ENCODE peak calls at places on chromosomes 5 and 9, in five cellular contexts. Q is cardiac fibroblast, S is psoas muscle, P is bronchial epithelial cell, I is heart right ventricle. W is an unnamed sample.

GRCh38 chr5:37111426-37112382 is 137.5 kb downstream of the CPLANE1 start:
- DNase-seq in Q (no peak), S (no peak), P (no peak), I (no peak), W (no peak)

GRCh38 chr9:112120471-112120925 is 54.6 kb downstream of the SUSD1 start:
- DNase-seq in Q (no peak), S (no peak), P (peak; percentile 68), I (no peak), W (no peak)

GRCh38 chr9:124041817-124042116 is 30.2 kb downstream of the LHX2 start:
- DNase-seq in Q (no peak), S (no peak), P (no peak), I (no peak), W (no peak)

GRCh38 chr5:172669808-172670402 is 28.8 kb downstream of the NEURL1B start:
- DNase-seq in Q (no peak), S (no peak), P (no peak), I (no peak), W (no peak)

GRCh38 chr5:88268414-88269184 is at the start of gene TMEM161B:
- DNase-seq in Q (peak; percentile 84), S (peak; percentile 93), P (peak; percentile 78), I (peak; percentile 89), W (peak; percentile 82)

GRCh38 chr9:38182321-38182720 is 113.3 kb upstream of the SHB start:
- DNase-seq in Q (no peak), S (no peak), P (peak; percentile 44), I (no peak), W (no peak)

GRCh38 chr5:171630670-171631065 is 154.9 kb upstream of the SMIM23 start:
- DNase-seq in Q (no peak), S (no peak), P (no peak), I (no peak), W (no peak)

GRCh38 chr5:137506296-137506695 is 7.2 kb upstream of the SPOCK1 start:
- DNase-seq in Q (no peak), S (no peak), P (no peak), I (no peak), W (no peak)

GRCh38 chr9:122133263-122133983 is 26.2 kb downstream of the NDUFA8 start:
- DNase-seq in Q (no peak), S (peak; percentile 59), P (no peak), I (peak; percentile 69), W (no peak)

DNA sequence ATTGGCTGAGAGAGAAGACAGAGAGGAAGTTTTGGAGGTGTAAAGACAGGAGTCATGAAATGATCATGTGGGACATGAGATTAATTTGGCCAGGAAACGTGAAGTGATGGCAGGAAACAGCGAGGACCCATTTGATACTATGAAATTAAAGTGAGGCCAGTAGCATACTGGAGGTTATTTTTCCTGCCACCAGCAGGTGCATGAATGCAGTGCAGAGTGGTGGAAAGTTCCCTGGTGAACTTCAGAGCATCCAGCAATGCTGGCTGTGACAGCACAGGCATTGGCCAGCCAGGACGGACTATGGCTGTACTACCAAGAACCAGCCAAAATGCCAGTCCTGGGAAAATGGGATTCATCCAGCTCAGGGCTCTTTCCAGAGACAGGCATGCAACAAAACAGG is 152.2 kb downstream of the SYK start:
- DNase-seq in Q (no peak), S (no peak), P (no peak), I (no peak), W (no peak)
- TF ChIP-seq CTCF in Q (no peak), S (no peak), P (no peak), I (no peak), W (no peak)

GRCh38 chr5:76145945-76146344 is 62.8 kb downstream of the SV2C start:
- DNase-seq in Q (no peak), S (no peak), P (peak; percentile 26), I (no peak), W (no peak)
- TF ChIP-seq CTCF in Q (no peak), S (no peak), P (peak; percentile 19), I (no peak), W (no peak)

GRCh38 chr9:125376261-125377226 is 114.9 kb downstream of the GAPVD1 start:
- DNase-seq in Q (no peak), S (no peak), P (no peak), I (no peak), W (no peak)
- TF ChIP-seq CTCF in Q (no peak), S (no peak), P (no peak), I (no peak), W (no peak)

DNA sequence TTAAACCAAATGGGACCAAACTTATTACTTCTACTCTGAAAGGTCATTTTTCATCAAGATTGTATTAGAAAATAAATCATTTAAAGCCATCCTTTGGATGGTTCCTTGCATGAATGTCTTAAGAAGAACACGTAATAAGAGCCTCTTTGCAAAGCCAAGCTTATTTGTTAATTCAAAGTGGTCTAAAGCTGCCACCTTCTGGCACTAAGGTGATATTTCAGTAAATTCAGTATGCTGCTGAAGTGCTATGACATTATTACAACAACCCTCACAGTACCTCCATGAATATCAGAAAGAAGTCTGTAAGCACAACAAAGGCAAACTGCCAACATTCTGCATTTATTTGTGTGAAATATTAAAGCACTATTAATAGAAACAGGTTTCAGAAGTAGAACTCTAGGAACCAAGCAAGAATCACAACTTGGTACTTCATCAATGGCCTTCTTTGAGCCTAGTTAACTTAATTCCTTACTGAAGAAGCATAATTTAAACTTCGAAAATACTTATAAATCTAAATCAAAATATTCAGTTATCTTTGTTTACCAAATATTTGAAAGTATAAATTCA is 53.1 kb upstream of the TYRP1 start:
- DNase-seq in Q (peak; percentile 68), S (no peak), P (peak; percentile 68), I (no peak), W (no peak)
- TF ChIP-seq CTCF in Q (peak; percentile 47), S (peak; percentile 56), P (peak; percentile 51), I (peak; percentile 17), W (no peak)

GRCh38 chr9:107239474-107239873 is 43.6 kb upstream of the RAD23B start:
- DNase-seq in Q (peak; percentile 64), S (no peak), P (peak; percentile 72), I (no peak), W (no peak)
- TF ChIP-seq CTCF in Q (peak; percentile 31), S (peak; percentile 46), P (peak; percentile 53), I (no peak), W (no peak)

DNA sequence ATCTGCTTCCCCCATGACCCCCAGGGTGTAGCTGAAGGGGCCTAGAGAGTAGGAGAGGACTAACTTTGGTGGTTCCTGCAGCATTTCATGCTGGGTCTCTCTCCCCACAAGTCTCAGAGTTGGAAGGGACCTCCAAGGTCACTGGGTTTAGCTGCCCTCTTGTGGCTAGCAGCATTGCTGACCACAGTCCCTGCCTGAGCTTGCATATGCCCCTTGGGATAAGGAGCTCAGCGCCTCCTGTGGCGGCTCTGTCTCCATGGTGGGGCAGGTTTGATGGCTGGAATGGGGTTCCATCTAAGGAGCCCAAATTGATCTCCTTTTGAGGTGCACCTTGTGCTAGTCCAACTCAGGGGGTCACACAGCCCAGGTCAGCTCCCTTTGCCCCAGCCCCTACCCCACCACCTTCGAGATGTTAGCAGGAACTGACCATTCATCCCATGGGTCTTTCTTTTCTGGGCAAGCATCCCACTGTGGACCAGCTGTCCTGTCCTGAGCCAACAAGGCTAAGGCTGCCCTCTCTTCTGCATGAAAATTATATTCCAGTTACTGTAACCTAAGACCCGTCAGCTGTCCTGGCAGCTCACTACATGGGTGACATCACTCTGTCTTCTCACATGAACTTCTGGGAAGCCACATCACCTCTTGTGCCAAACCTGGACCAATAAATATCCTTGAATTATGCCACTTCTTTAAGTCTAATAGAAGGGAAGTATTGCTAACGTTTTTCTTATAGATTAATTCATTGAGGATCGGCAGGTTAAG is 196.2 kb downstream of the HSPA4 start:
- DNase-seq in Q (peak; percentile 52), S (peak; percentile 80), P (no peak), I (no peak), W (no peak)
- TF ChIP-seq CTCF in Q (peak; percentile 62), S (peak; percentile 62), P (peak; percentile 35), I (peak; percentile 10), W (no peak)

GRCh38 chr9:129549684-129550083 is 71.2 kb downstream of the C9orf50 start:
- DNase-seq in Q (peak; percentile 48), S (no peak), P (no peak), I (peak; percentile 51), W (peak; percentile 72)

GRCh38 chr9:129547063-129547462 is 73.8 kb downstream of the C9orf50 start:
- DNase-seq in Q (no peak), S (no peak), P (no peak), I (no peak), W (no peak)

GRCh38 chr9:129549139-129549538 is 71.8 kb downstream of the C9orf50 start:
- DNase-seq in Q (no peak), S (no peak), P (no peak), I (no peak), W (no peak)

GRCh38 chr9:129547869-129548570 is 72.9 kb downstream of the C9orf50 start:
- DNase-seq in Q (no peak), S (no peak), P (no peak), I (no peak), W (no peak)

DNA sequence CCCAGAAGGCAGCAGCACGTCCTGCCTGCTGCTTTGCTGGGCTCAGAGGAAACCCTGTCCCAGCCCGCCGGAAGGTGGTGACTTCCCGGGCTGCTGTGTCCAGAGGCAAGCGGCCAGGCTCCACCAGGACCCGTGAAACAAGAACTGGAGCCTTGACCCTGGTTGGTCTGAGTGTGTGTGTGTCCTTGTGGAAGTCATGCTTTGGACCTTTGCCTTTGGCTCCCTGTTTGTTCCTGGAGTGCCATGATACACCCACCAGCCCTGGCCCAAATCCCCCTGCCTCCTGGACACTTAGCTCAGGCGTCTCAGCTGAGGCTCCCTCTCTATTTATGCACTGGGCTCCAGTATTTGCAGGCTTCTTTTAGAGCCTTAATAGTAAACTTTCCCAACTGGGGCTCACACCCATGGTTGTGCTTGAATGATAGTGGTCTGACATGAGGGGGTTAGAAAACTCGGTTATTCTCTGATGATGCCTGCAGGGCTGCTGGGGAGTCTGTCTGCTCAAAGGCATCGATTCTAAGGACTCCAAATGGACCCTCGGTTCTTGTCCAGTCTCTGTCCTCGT is 72.2 kb downstream of the C9orf50 start:
- DNase-seq in Q (no peak), S (no peak), P (no peak), I (peak; percentile 65), W (no peak)
- TF ChIP-seq CTCF in Q (no peak), S (no peak), P (no peak), I (no peak), W (no peak)

DNA sequence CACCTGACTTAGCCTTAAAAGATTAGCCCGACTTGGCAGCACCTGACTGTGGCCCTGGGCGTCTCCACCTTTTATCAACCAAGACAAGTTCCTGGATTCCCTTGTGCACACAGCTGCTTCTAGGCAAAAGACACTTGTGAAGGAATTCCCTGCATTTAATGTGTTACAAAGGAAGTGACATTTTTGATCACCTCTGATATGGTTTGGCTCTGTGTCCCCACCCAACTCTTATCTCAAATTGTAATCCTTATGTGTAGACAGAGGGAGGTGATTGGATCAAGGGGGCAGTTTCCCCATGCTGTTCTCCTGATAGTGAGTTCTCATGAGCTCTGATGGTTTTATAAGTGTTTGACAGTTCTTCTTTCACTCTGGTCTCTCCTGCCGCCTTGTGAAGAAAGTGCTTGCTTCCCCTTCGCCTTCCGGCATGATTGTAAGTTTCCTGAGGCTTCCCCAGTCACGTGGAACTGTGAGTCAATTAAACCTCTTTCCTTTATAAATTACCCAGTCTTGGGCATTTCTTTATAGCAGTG is 2.6 kb upstream of the CPEB4 start:
- DNase-seq in Q (no peak), S (no peak), P (no peak), I (no peak), W (no peak)
- TF ChIP-seq CTCF in Q (no peak), S (no peak), P (no peak), I (no peak), W (peak; percentile 8)